ENCODE peak calls at places on chromosomes 13 and 19, in nine cellular contexts. P is heart left ventricle, N is RWPE1, R is neural progenitor cell, X is astrocyte of the cerebellum, C is lower leg skin, E is upper lobe of right lung, I is bronchial epithelial cell, H is suprapubic skin. Z is an unnamed sample.

GRCh38 chr19:38320969-38321339 is 1.3 kb downstream of the KCNK6 start:
- DNase-seq in N (no peak), C (no peak), E (no peak), I (no peak), R (no peak), P (no peak), X (no peak), H (no peak), Z (no peak)

GRCh38 chr13:71674776-71675352 is 192.1 kb downstream of the DACH1 start:
- DNase-seq in I (no peak), C (no peak), R (no peak), E (no peak), P (no peak), N (no peak), H (no peak), X (no peak), Z (no peak)

GRCh38 chr13:42747399-42747873 is 33.9 kb upstream of the FAM216B start:
- DNase-seq in E (no peak), N (peak; percentile 30), R (no peak), X (peak; percentile 87), H (no peak), P (no peak), C (no peak), I (peak; percentile 98), Z (no peak)

GRCh38 chr19:44644391-44645016 is 794 bp downstream of the PVR start:
- DNase-seq in N (peak; percentile 71), I (peak; percentile 61), H (no peak), E (peak; percentile 68), C (no peak), X (no peak), R (peak; percentile 57), P (no peak), Z (no peak)

GRCh38 chr19:6828698-6829633 is 56.5 kb downstream of the VAV1 start:
- DNase-seq in E (no peak), P (no peak), H (no peak), X (no peak), N (peak; percentile 51), R (no peak), C (no peak), I (peak; percentile 30), Z (no peak)

GRCh38 chr13:72062566-72062965 is 195.6 kb upstream of the DACH1 start:
- DNase-seq in I (peak; percentile 62), X (no peak), E (no peak), R (peak; percentile 90), H (no peak), C (no peak), N (no peak), P (no peak), Z (no peak)

GRCh38 chr13:44303681-44304432 is 69.8 kb upstream of the SERP2 start:
- DNase-seq in N (no peak), H (no peak), P (peak; percentile 85), R (no peak), E (no peak), X (no peak), I (no peak), C (peak; percentile 47), Z (no peak)

GRCh38 chr19:3412066-3412465 is 45.7 kb downstream of the NFIC start:
- DNase-seq in X (no peak), C (no peak), H (no peak), R (no peak), E (no peak), P (no peak), N (no peak), I (no peak), Z (no peak)

GRCh38 chr13:99371956-99372355 is 64.8 kb upstream of the GPR183 start:
- DNase-seq in P (no peak), N (no peak), C (no peak), H (peak; percentile 40), X (no peak), E (no peak), R (no peak), I (no peak), Z (no peak)

GRCh38 chr13:71619096-71619495 is 247.9 kb downstream of the DACH1 start:
- DNase-seq in N (no peak), P (no peak), R (no peak), H (no peak), C (no peak), E (no peak), I (no peak), X (no peak), Z (no peak)

GRCh38 chr13:87954116-87954515 is 282.9 kb downstream of the SLITRK5 start:
- DNase-seq in I (no peak), E (no peak), N (no peak), X (no peak), P (no peak), R (no peak), H (no peak), C (no peak), Z (no peak)

GRCh38 chr13:101579291-101579802 is 126.9 kb downstream of the ITGBL1 start:
- DNase-seq in C (no peak), I (peak; percentile 45), N (no peak), P (no peak), E (no peak), X (peak; percentile 34), H (no peak), R (no peak), Z (no peak)

GRCh38 chr19:38849147-38849745 is 540 bp downstream of the HNRNPL start:
- DNase-seq in N (peak; percentile 98), R (peak; percentile 98), X (peak; percentile 84), C (peak; percentile 93), E (peak; percentile 99), H (peak; percentile 96), P (peak; percentile 99), I (peak; percentile 81), Z (peak; percentile 99)

GRCh38 chr13:51848674-51849073 is 3.7 kb upstream of the TMEM272 start:
- DNase-seq in P (no peak), C (no peak), H (no peak), X (no peak), N (no peak), R (no peak), E (no peak), I (peak; percentile 74), Z (no peak)

GRCh38 chr13:31896427-31896826 is 135.1 kb upstream of the FRY start:
- DNase-seq in N (no peak), P (no peak), H (no peak), C (peak; percentile 51), R (peak; percentile 8), I (no peak), E (no peak), X (peak; percentile 36), Z (no peak)

GRCh38 chr19:33241530-33242101 is 16.0 kb upstream of the SLC7A10 start:
- DNase-seq in X (no peak), I (peak; percentile 29), R (peak; percentile 55), N (peak; percentile 24), H (no peak), C (no peak), P (peak; percentile 69), E (peak; percentile 75), Z (no peak)

DNA sequence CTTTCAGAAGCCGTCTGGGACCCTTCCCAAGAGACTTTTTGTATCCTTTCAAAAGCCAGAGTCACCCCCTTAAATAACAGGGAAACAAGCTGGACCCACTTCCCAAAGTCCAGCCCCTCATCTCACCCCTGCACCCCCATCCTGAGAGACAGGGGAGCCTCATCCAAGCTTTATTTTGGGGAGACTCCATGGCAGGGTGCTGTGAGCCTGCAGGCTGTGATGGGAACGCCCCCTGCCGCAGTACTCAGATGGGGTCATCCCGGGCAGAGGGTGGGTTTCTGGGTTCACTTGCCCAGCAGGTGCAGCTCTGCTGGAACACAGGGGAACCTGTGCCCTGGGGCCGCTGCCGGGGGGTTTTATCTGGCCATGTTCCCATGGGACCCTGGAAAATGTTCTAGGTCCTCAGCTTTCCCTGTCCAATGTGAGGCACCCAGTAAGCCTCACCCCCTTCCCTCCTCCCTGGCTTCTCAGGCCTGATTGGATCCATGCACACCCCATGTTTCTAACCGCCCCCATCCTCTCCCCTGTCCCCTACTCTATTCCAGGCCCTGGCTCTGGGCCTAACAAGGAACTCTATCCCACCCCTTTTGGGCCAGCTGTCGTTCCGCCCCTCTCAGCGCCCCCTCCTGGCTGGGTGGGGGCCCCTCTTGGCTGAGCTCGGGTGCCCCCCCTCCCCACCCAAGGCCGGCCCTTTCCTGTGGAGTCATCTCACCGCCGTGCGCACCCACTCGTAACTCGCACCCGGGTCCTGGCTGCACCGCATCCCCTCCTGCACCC is 1.0 kb downstream of the HIF3A start:
- DNase-seq in I (no peak), P (peak; percentile 92), X (no peak), N (no peak), E (peak; percentile 82), H (peak; percentile 86), R (peak; percentile 26), C (peak; percentile 66), Z (no peak)
- TF ChIP-seq CTCF in I (no peak), P (peak; percentile 67), X (no peak), N (no peak), E (peak; percentile 41), H (peak; percentile 15), R (peak; percentile 26), C (no peak), Z (no peak)

DNA sequence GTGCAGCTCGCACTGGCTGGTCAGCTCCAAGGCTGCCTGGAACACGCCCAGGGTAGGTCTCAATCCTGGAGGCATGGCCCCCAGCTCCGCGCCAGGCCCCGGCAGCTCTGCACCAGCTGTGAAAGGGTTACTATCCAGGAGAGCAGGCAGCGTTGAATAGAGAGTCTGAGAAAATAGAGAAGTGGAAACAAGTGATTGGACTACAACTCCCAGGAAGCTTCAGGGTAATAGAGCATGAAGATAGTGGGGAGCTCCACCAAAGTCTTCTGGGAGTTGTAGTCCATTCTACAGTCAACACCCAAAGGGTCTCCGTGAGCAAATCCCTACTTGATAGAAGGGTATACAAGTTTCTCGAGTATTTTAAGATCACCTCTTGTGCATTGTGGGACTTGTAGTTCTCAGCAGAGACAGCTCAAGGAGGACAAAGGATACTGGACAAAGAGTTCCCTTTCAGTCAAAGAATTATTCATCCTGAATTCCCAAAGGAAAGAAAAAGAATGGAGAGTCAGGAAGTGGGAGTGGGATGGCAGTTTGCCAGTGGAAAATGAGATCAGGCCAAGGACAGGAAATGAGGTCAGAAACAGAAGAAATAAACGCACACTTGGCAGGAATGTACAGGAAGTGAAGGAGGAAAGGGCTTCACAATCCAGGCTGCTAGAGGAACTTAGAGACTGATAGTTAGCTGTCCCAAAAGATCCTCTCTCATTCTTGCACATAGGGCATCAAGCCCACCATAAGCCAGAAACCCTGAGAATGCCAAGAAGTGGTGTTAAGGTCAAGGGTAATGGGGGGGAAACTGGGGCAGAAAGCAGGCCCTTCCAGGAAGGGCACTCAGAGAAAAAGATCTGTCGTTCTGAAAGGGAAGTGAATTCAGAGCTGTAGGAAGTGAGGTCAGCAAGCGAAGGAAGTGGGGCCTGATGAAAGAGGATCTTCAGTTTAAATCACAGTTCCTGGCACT is 5.5 kb upstream of the MAMSTR start:
- DNase-seq in X (peak; percentile 71), R (peak; percentile 79), H (no peak), C (peak; percentile 61), E (no peak), I (peak; percentile 91), N (peak; percentile 57), P (no peak), Z (no peak)
- TF ChIP-seq CTCF in X (no peak), R (no peak), H (no peak), C (no peak), E (no peak), I (no peak), N (no peak), P (no peak), Z (no peak)

GRCh38 chr19:10918359-10918758 is 10.1 kb downstream of the YIPF2 start:
- DNase-seq in P (no peak), X (no peak), E (no peak), I (no peak), R (no peak), C (no peak), N (no peak), H (no peak), Z (no peak)
- TF ChIP-seq CTCF in P (no peak), X (no peak), E (no peak), I (no peak), R (no peak), C (no peak), N (no peak), H (no peak), Z (no peak)

GRCh38 chr19:29528350-29528945 is 2.7 kb downstream of the VSTM2B start:
- DNase-seq in E (peak; percentile 66), X (peak; percentile 5), C (peak; percentile 17), N (peak; percentile 55), P (peak; percentile 79), H (no peak), I (peak; percentile 12), R (peak; percentile 95), Z (peak; percentile 87)
- TF ChIP-seq CTCF in E (peak; percentile 63), X (peak; percentile 84), C (no peak), N (peak; percentile 61), P (peak; percentile 66), H (peak; percentile 79), I (peak; percentile 63), R (peak; percentile 89), Z (peak; percentile 91)